ENCODE peak calls at places on chromosomes 4 and X, in eight cellular contexts. T, C, Y, D, M, R, I and B are unnamed samples.

GRCh38 chr4:8028884-8029568 is 89.4 kb upstream of the AFAP1 start:
- DNase-seq in T (no peak), D (no peak), Y (no peak), M (no peak), I (no peak), C (no peak), R (no peak), B (no peak)

GRCh38 chr4:142909908-142910307 is 63.8 kb upstream of the INPP4B start:
- DNase-seq in Y (no peak), I (no peak), D (no peak), T (no peak), M (no peak), R (no peak), C (no peak), B (no peak)

GRCh38 chr4:150007512-150007911 is 70.7 kb upstream of the DCLK2 start:
- DNase-seq in T (no peak), M (no peak), C (no peak), Y (no peak), D (no peak), R (no peak), I (no peak), B (peak)

GRCh38 chr4:139675651-139676050 is 10.0 kb downstream of the MGST2 start:
- DNase-seq in D (no peak), I (no peak), T (peak), C (no peak), R (no peak), Y (no peak), M (no peak), B (no peak)

GRCh38 chr4:134567461-134567860 is 365.9 kb upstream of the PABPC4L start:
- DNase-seq in R (no peak), T (no peak), Y (no peak), M (no peak), D (no peak), I (no peak), C (no peak), B (no peak)

GRCh38 chr4:19780871-19781270 is 470.8 kb upstream of the SLIT2 start:
- DNase-seq in D (no peak), R (no peak), I (no peak), C (no peak), Y (no peak), M (no peak), T (no peak), B (no peak)

GRCh38 chr4:20890752-20891151 is 190.5 kb downstream of the PACRGL start:
- DNase-seq in I (no peak), C (no peak), Y (no peak), M (no peak), D (no peak), T (no peak), R (no peak), B (no peak)

GRCh38 chrX:108177321-108177990 is 85.9 kb downstream of the ATG4A start:
- DNase-seq in R (no peak), C (peak), D (no peak), I (no peak), T (no peak), Y (no peak), M (no peak), B (no peak)

GRCh38 chr4:75705198-75705712 is 19.1 kb upstream of the USO1 start:
- DNase-seq in I (no peak), M (no peak), R (no peak), Y (no peak), C (peak), D (no peak), T (no peak), B (no peak)

GRCh38 chrX:1093112-1093511 is 119.3 kb downstream of the CRLF2 start:
- DNase-seq in T (no peak), M (no peak), C (no peak), I (no peak), D (no peak), Y (no peak), R (peak), B (no peak)

GRCh38 chr4:169270810-169271691 is at the start of gene SH3RF1:
- DNase-seq in D (peak), I (no peak), M (no peak), C (peak), R (peak), T (peak), Y (peak), B (no peak)

GRCh38 chrX:13250831-13251612 is 68.8 kb downstream of the ATXN3L start:
- DNase-seq in D (no peak), R (peak), T (peak), C (no peak), Y (no peak), I (no peak), M (no peak), B (no peak)
- TF ChIP-seq POLR2AphosphoS5 in D (no peak), R (peak), T (peak), C (no peak), Y (no peak), I (no peak), M (no peak), B (no peak)

GRCh38 chr4:184598753-184599491 is 50.3 kb downstream of the CASP3 start:
- DNase-seq in I (no peak), T (no peak), C (no peak), M (no peak), R (no peak), D (no peak), Y (no peak), B (no peak)
- TF ChIP-seq POLR2AphosphoS5 in I (no peak), T (no peak), C (no peak), M (no peak), R (no peak), D (no peak), Y (no peak), B (no peak)

DNA sequence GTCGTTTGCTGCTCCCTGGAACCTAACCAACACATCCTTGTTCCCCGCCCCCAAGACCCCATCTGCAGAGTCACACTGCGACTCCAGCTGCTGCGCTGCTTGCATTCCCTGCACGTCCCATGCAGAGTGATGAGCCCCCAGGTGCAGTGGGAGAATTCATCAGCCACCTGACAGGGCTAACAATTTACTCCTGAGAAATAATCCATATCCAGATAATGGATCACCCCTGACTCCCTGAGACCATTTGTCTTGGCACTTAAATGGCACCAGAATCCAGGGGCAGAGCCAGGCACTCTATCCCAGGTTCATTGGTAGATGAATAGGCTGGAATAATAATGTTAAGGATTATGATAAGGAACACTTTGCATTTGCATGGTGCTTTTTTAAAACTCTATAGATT is 12.4 kb upstream of the ARHGAP36 start:
- DNase-seq in C (no peak), R (no peak), Y (no peak), T (no peak), I (no peak), M (no peak), D (no peak), B (no peak)
- TF ChIP-seq POLR2AphosphoS5 in C (no peak), R (no peak), Y (no peak), T (no peak), I (no peak), M (no peak), D (no peak), B (no peak)

GRCh38 chr4:24511371-24512063 is 72.8 kb downstream of the DHX15 start:
- DNase-seq in M (no peak), D (no peak), Y (no peak), C (peak), I (no peak), R (no peak), T (no peak), B (no peak)
- TF ChIP-seq POLR2AphosphoS5 in M (no peak), D (no peak), Y (no peak), C (peak), I (no peak), R (no peak), T (no peak), B (no peak)

GRCh38 chrX:30302957-30303356 is 6.2 kb downstream of the NR0B1 start:
- DNase-seq in Y (no peak), M (no peak), D (no peak), T (no peak), I (no peak), R (no peak), C (no peak), B (no peak)
- TF ChIP-seq POLR2AphosphoS5 in Y (no peak), M (no peak), D (no peak), T (no peak), I (no peak), R (no peak), C (no peak), B (no peak)

DNA sequence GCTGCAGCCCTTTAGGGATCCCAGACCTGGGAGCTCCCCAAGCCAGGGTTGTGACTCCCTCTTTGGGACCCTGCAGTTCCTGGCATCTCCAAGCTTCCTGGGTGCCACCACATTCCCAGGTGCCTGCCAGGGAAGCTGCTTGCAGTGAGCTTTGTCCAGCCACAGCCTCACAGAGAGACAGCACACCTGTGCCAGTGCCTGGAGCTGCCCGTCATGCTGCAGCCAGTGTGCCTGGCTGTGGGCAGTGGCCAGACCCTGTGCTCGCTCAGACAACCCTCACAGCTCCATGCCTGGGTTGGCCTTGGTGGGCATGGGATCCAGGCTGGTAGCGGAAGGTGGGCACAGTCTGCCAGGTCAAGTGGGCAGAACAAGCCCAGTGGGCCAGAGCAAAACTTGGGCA is 36.0 kb downstream of the TMPRSS11A start:
- DNase-seq in C (no peak), I (no peak), Y (no peak), D (no peak), M (no peak), T (no peak), R (no peak), B (no peak)
- TF ChIP-seq POLR2AphosphoS5 in C (no peak), I (no peak), Y (no peak), D (no peak), M (no peak), T (no peak), R (no peak), B (no peak)

DNA sequence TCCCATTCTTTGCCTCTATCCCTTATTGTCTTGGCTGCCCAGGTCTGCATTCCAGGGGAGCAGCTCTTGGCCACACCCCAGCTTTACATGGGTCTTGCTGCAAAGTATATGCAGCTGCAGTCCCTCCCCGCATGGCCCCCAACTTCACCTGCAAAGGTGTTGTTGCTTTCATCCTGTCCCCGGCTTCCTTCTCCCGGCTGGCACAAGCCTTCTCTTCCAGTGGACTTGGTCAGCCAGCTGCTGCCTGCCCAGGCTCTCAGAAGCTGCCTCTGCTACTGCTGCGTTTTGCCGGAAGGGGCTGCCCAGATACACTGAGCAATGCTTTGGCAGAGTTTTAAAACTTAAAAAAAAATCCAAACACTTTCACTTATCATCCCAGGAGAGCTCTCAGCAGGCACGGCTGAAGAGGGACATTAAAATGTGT is 121.2 kb upstream of the PDLIM3 start:
- DNase-seq in Y (peak), D (no peak), R (peak), T (no peak), I (no peak), C (peak), M (no peak), B (no peak)
- TF ChIP-seq POLR2AphosphoS5 in Y (peak), D (no peak), R (peak), T (no peak), I (no peak), C (no peak), M (no peak), B (no peak)

GRCh38 chr4:40057540-40058091 is 966 bp downstream of the N4BP2 start:
- DNase-seq in D (peak), Y (peak), M (peak), I (peak), T (peak), R (peak), C (peak), B (peak)

GRCh38 chr4:40055379-40055872 is 1.2 kb upstream of the N4BP2 start:
- DNase-seq in Y (no peak), R (no peak), D (no peak), M (peak), I (no peak), C (no peak), T (peak), B (no peak)

GRCh38 chr4:40056722-40057539 is at the start of gene N4BP2:
- DNase-seq in T (peak), C (peak), M (peak), Y (peak), R (peak), I (no peak), D (peak), B (peak)

GRCh38 chr4:40058121-40058520 is 1.5 kb downstream of the N4BP2 start:
- DNase-seq in C (peak), I (no peak), Y (no peak), R (no peak), D (no peak), T (no peak), M (no peak), B (no peak)

DNA sequence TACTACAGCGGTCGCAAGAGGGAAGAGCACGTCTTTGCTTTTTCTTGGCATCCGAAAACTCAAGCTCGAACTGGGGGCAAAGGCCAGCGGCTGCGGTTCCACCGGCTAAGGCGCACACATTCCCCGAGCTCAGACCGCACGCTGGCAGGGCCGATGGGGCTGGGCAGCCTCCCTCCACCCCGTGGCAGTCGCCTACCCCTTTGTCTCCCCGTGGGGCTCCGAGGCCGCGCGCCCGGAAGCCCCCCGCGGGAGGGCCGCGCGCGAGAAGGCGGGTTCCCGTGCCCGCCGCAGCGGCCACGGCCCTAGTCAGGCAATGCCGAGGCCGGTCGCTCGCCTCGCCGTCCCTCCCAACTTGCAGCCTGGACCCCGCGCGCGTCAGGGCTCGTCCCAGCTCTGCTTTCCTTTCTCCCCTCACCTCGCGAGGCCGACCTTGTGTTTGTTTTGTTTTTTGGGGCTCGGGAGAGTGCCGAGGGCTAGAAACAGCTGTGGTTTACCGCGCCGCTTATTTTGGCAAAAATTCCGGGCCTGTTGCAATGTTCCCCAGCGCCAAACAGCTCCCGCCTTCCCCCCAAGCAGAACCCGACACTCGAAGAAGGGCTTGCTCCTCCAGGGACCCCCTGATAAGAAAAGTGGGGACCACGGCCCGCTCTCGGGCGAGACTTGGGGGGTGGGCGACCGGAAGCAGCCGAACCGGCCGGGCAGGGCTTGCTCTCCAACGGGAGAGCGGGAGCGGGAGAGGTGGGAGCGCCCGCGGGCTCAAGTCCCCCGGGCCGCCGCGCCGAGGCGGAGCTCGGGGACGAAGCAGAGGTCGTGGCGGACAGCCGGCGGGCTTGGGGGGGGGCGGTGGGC is 553 bp upstream of the N4BP2 start:
- DNase-seq in C (peak), Y (peak), R (peak), D (peak), M (no peak), T (peak), I (no peak), B (no peak)
- TF ChIP-seq POLR2AphosphoS5 in C (peak), Y (no peak), R (peak), D (peak), M (peak), T (peak), I (peak), B (peak)